ENCODE peak calls at places on chromosomes 4 and X, in ten cellular contexts. E is stimulated activated CD8-positive, alpha-beta memory T cell treated with anti-CD3 and anti-CD28 coated beads, Interleukin-4, amount 100 ng/mL, for 24 hours; O is stimulated activated CD4-positive, alpha-beta T cell treated with anti-CD3 and anti-CD28 coated beads, TNF-alpha, amount 100 ng/mL, for 4 hours; T is COLO829; G is tibial nerve; I is EH; C is EL; P is ELR; A is MCF 10A; F is AML-193. M is an unnamed sample.

GRCh38 chrX:41265615-41266014 is 68.3 kb upstream of the DDX3X start:
- DNase-seq in E (peak; percentile 22), O (no peak), T (peak; percentile 23), G (peak; percentile 6), I (no peak), C (no peak), P (no peak), A (no peak), F (peak; percentile 19), M (peak; percentile 89)

GRCh38 chr4:54662123-54662522 is 4.4 kb downstream of the KIT start:
- DNase-seq in E (no peak), O (no peak), T (no peak), G (no peak), I (no peak), C (no peak), P (no peak), A (no peak), F (no peak), M (no peak)

GRCh38 chrX:3712080-3712869 is 1.2 kb downstream of the PRKX start:
- DNase-seq in E (no peak), O (no peak), T (no peak), G (peak; percentile 14), I (peak; percentile 55), C (no peak), P (peak; percentile 27), A (peak; percentile 47), F (peak; percentile 2), M (peak; percentile 34)

GRCh38 chr4:85092536-85092935 is 126.0 kb upstream of the WDFY3 start:
- DNase-seq in E (no peak), O (no peak), T (no peak), G (no peak), I (no peak), C (no peak), P (no peak), A (no peak), F (no peak), M (no peak)

GRCh38 chr4:77817304-77818076 is 1.7 kb downstream of the CNOT6L start:
- DNase-seq in E (no peak), O (no peak), T (peak; percentile 18), G (no peak), I (no peak), C (peak; percentile 15), P (peak; percentile 5), A (peak; percentile 16), F (no peak), M (peak; percentile 53)

GRCh38 chr4:74451214-74451661 is 6.3 kb downstream of the AREG start:
- DNase-seq in E (no peak), O (no peak), T (peak; percentile 67), G (no peak), I (peak; percentile 81), C (peak; percentile 68), P (peak; percentile 84), A (peak; percentile 85), F (peak; percentile 39), M (peak; percentile 83)

GRCh38 chr4:876780-877179 is 50.9 kb upstream of the CPLX1 start:
- DNase-seq in E (no peak), O (no peak), T (no peak), G (no peak), I (no peak), C (no peak), P (no peak), A (no peak), F (no peak), M (peak; percentile 13)

GRCh38 chr4:15162465-15163283 is 160.4 kb downstream of the CPEB2 start:
- DNase-seq in E (no peak), O (no peak), T (no peak), G (no peak), I (peak; percentile 45), C (peak; percentile 32), P (peak; percentile 58), A (peak; percentile 51), F (peak; percentile 54), M (peak; percentile 64)

GRCh38 chr4:151725087-151725486 is 35.7 kb downstream of the GATB start:
- DNase-seq in E (no peak), O (no peak), T (no peak), G (no peak), I (no peak), C (no peak), P (no peak), A (no peak), F (no peak), M (no peak)

GRCh38 chr4:139767168-139767567 is 101.5 kb downstream of the MGST2 start:
- DNase-seq in E (no peak), O (no peak), T (no peak), G (no peak), I (peak; percentile 81), C (peak; percentile 38), P (no peak), A (no peak), F (peak; percentile 16), M (peak; percentile 86)

M was measured in GM23248.